ENCODE peak calls at places on chromosomes 1 and 21, in six cellular contexts. O, W, T, B, R and A are unnamed samples.

GRCh38 chr1:12464627-12465056 is 153.4 kb downstream of the DHRS3 start:
- DNase-seq in O (no peak), T (no peak), W (no peak), B (no peak), R (no peak), A (peak)

GRCh38 chr21:30480145-30480544 is at the start of gene KRTAP19-1:
- DNase-seq in T (no peak), R (no peak), O (no peak), B (no peak), W (no peak), A (no peak)

GRCh38 chr1:34147301-34147700 is 17.7 kb downstream of the CSMD2 start:
- DNase-seq in W (no peak), O (no peak), B (no peak), R (no peak), T (no peak), A (no peak)

GRCh38 chr1:77536813-77537212 is 145.6 kb downstream of the ZZZ3 start:
- DNase-seq in R (no peak), O (no peak), B (no peak), T (no peak), W (no peak), A (peak)

GRCh38 chr1:64240209-64240608 is 36.8 kb downstream of the UBE2U start:
- DNase-seq in O (no peak), W (no peak), B (no peak), R (no peak), T (no peak), A (peak)

GRCh38 chr1:202760589-202760988 is 47.6 kb downstream of the KDM5B start:
- DNase-seq in T (no peak), R (no peak), W (no peak), B (no peak), O (no peak), A (no peak)

GRCh38 chr1:201267481-201268229 is 15.7 kb upstream of the PKP1 start:
- DNase-seq in T (no peak), B (no peak), O (no peak), R (no peak), W (no peak), A (peak)

GRCh38 chr1:23357112-23357908 is 12.3 kb downstream of the ZNF436 start:
- DNase-seq in R (no peak), T (no peak), B (no peak), W (no peak), O (no peak), A (no peak)

GRCh38 chr1:212454741-212455140 is 22.0 kb downstream of the NENF start:
- DNase-seq in W (no peak), T (no peak), B (no peak), O (no peak), R (no peak), A (no peak)

GRCh38 chr1:197423006-197423405 is 155.0 kb downstream of the CRB1 start:
- DNase-seq in O (no peak), B (no peak), W (no peak), R (no peak), T (no peak), A (peak)

GRCh38 chr1:240804475-240804874 is 192.5 kb upstream of the GREM2 start:
- DNase-seq in T (no peak), R (no peak), W (no peak), B (no peak), O (no peak), A (no peak)

GRCh38 chr1:200153277-200154055 is 126.0 kb downstream of the NR5A2 start:
- DNase-seq in W (peak), O (no peak), T (peak), R (no peak), B (peak), A (no peak)

GRCh38 chr1:10677508-10678364 is 118.7 kb downstream of the CASZ1 start:
- DNase-seq in O (no peak), R (no peak), B (no peak), T (no peak), W (no peak), A (no peak)

GRCh38 chr1:154812911-154813816 is 56.9 kb downstream of the KCNN3 start:
- DNase-seq in O (no peak), W (no peak), T (no peak), R (peak), B (no peak), A (no peak)

GRCh38 chr1:114718661-114719423 is 2.3 kb upstream of the NRAS start:
- DNase-seq in W (no peak), O (no peak), T (no peak), B (no peak), R (no peak), A (peak)

GRCh38 chr1:19621274-19621950 is 22.7 kb upstream of the NBL1 start:
- DNase-seq in R (no peak), O (no peak), B (no peak), W (no peak), T (no peak), A (no peak)

GRCh38 chr1:208686592-208686991 is 442.4 kb upstream of the PLXNA2 start:
- DNase-seq in O (no peak), W (no peak), R (no peak), T (no peak), B (no peak), A (no peak)

GRCh38 chr1:196902344-196902743 is 14.5 kb downstream of the CFHR4 start:
- DNase-seq in R (no peak), T (no peak), O (no peak), W (no peak), B (no peak), A (no peak)

GRCh38 chr1:244052011-244052727 is 1.1 kb downstream of the ZBTB18 start:
- DNase-seq in O (no peak), T (no peak), R (no peak), B (no peak), W (no peak), A (peak)

GRCh38 chr1:9476790-9477463 is 62.3 kb upstream of the SLC25A33 start:
- DNase-seq in B (no peak), O (no peak), T (no peak), W (no peak), R (no peak), A (peak)

GRCh38 chr1:52139817-52140540 is 1.9 kb upstream of the ZFYVE9 start:
- DNase-seq in T (peak), B (peak), O (no peak), W (peak), R (no peak), A (peak)

GRCh38 chr1:58249729-58250586 is 296.6 kb downstream of the OMA1 start:
- DNase-seq in T (no peak), R (no peak), O (no peak), B (no peak), W (peak), A (no peak)

GRCh38 chr21:43365611-43366426 is 61.1 kb downstream of the SIK1 start:
- DNase-seq in W (no peak), T (no peak), O (no peak), B (no peak), R (no peak), A (no peak)

GRCh38 chr1:69710484-69710883 is 142.8 kb downstream of the LRRC7 start:
- DNase-seq in B (no peak), W (no peak), O (no peak), R (no peak), T (no peak), A (no peak)

GRCh38 chr1:6603424-6603850 is 768 bp upstream of the KLHL21 start:
- DNase-seq in B (peak), T (no peak), W (peak), O (no peak), R (no peak), A (peak)

GRCh38 chr1:161019767-161020572 is 982 bp downstream of the F11R start:
- DNase-seq in B (no peak), W (no peak), T (no peak), O (no peak), R (peak), A (no peak)

GRCh38 chr1:88530246-88530645 is 153.8 kb upstream of the PKN2 start:
- DNase-seq in T (no peak), B (no peak), W (no peak), O (no peak), R (no peak), A (no peak)